ENCODE peak calls at places on chromosomes 1 and 21, in seven cellular contexts. One of them, this sample, is unnamed.
A peak's percentile ranks its signal among the peaks of the same experiment; 100 is the strongest.

GRCh38 chr1:9078035-9078948 is 8.9 kb upstream of the SLC2A5 start:
- DNase-seq in IMR-90: peak; percentile 65
- DNase-seq in HCT116: no peak
- DNase-seq in K562: no peak
- DNase-seq in A549: no peak
- DNase-seq in GM12878: peak; percentile 95
- DNase-seq in HepG2: no peak
- DNase-seq in this sample: no peak

GRCh38 chr21:37207441-37208009 is 59.6 kb downstream of the VPS26C start:
- DNase-seq in GM12878: peak; percentile 82
- DNase-seq in K562: no peak
- DNase-seq in HepG2: peak; percentile 93
- DNase-seq in IMR-90: no peak
- DNase-seq in A549: no peak
- DNase-seq in HCT116: peak; percentile 59
- DNase-seq in this sample: no peak

GRCh38 chr1:99481391-99481996 is 164.4 kb upstream of the PALMD start:
- DNase-seq in GM12878: no peak
- DNase-seq in IMR-90: peak; percentile 68
- DNase-seq in A549: peak; percentile 2
- DNase-seq in HepG2: peak; percentile 60
- DNase-seq in HCT116: peak; percentile 49
- DNase-seq in K562: peak; percentile 38
- DNase-seq in this sample: no peak

GRCh38 chr1:223831755-223832636 is 13.8 kb downstream of the TP53BP2 start:
- DNase-seq in A549: peak; percentile 38
- DNase-seq in GM12878: no peak
- DNase-seq in HepG2: no peak
- DNase-seq in K562: no peak
- DNase-seq in HCT116: no peak
- DNase-seq in IMR-90: peak; percentile 88
- DNase-seq in this sample: no peak

GRCh38 chr1:31955917-31956736 is 18.0 kb upstream of the PTP4A2 start:
- DNase-seq in K562: peak; percentile 81
- DNase-seq in GM12878: peak; percentile 91
- DNase-seq in A549: peak; percentile 71
- DNase-seq in HepG2: peak; percentile 70
- DNase-seq in HCT116: peak; percentile 44
- DNase-seq in IMR-90: peak; percentile 100
- DNase-seq in this sample: no peak

GRCh38 chr1:20704390-20705301 is 13.2 kb downstream of the KIF17 start:
- DNase-seq in HepG2: no peak
- DNase-seq in IMR-90: no peak
- DNase-seq in A549: no peak
- DNase-seq in GM12878: no peak
- DNase-seq in K562: no peak
- DNase-seq in HCT116: no peak
- DNase-seq in this sample: no peak

GRCh38 chr1:50830621-50831020 is 129.4 kb downstream of the FAF1 start:
- DNase-seq in K562: no peak
- DNase-seq in GM12878: no peak
- DNase-seq in HCT116: no peak
- DNase-seq in IMR-90: peak; percentile 10
- DNase-seq in A549: no peak
- DNase-seq in HepG2: no peak
- DNase-seq in this sample: no peak

GRCh38 chr1:67307251-67308060 is at the start of gene IL12RB2:
- DNase-seq in K562: no peak
- DNase-seq in IMR-90: no peak
- DNase-seq in GM12878: no peak
- DNase-seq in A549: no peak
- DNase-seq in HepG2: no peak
- DNase-seq in HCT116: no peak
- DNase-seq in this sample: peak; percentile 61

GRCh38 chr1:54461731-54462596 is 55.8 kb upstream of the SSBP3 start:
- DNase-seq in K562: no peak
- DNase-seq in IMR-90: no peak
- DNase-seq in HCT116: no peak
- DNase-seq in HepG2: no peak
- DNase-seq in A549: no peak
- DNase-seq in GM12878: no peak
- DNase-seq in this sample: no peak

GRCh38 chr1:8679929-8680504 is 137.4 kb downstream of the RERE start:
- DNase-seq in HepG2: no peak
- DNase-seq in GM12878: no peak
- DNase-seq in HCT116: no peak
- DNase-seq in IMR-90: no peak
- DNase-seq in K562: no peak
- DNase-seq in A549: no peak
- DNase-seq in this sample: no peak

GRCh38 chr21:42883921-42884320 is 4.6 kb upstream of the WDR4 start:
- DNase-seq in HCT116: no peak
- DNase-seq in IMR-90: no peak
- DNase-seq in GM12878: no peak
- DNase-seq in A549: no peak
- DNase-seq in K562: no peak
- DNase-seq in HepG2: no peak
- DNase-seq in this sample: no peak

GRCh38 chr1:12615166-12615915 is 2.7 kb downstream of the DHRS3 start:
- DNase-seq in IMR-90: peak; percentile 49
- DNase-seq in A549: no peak
- DNase-seq in HCT116: no peak
- DNase-seq in K562: no peak
- DNase-seq in HepG2: no peak
- DNase-seq in GM12878: no peak
- DNase-seq in this sample: no peak

GRCh38 chr1:236872075-236872666 is 77.1 kb downstream of the MTR start:
- DNase-seq in GM12878: no peak
- DNase-seq in HepG2: no peak
- DNase-seq in A549: no peak
- DNase-seq in HCT116: no peak
- DNase-seq in IMR-90: no peak
- DNase-seq in K562: no peak
- DNase-seq in this sample: no peak

GRCh38 chr1:236875975-236876374 is 80.9 kb downstream of the MTR start:
- DNase-seq in GM12878: no peak
- DNase-seq in IMR-90: peak; percentile 62
- DNase-seq in K562: no peak
- DNase-seq in A549: no peak
- DNase-seq in HepG2: no peak
- DNase-seq in HCT116: no peak
- DNase-seq in this sample: no peak

GRCh38 chr1:236868625-236869467 is 73.8 kb downstream of the MTR start:
- DNase-seq in A549: peak; percentile 40
- DNase-seq in HepG2: peak; percentile 60
- DNase-seq in HCT116: peak; percentile 51
- DNase-seq in K562: peak; percentile 82
- DNase-seq in IMR-90: peak; percentile 77
- DNase-seq in GM12878: peak; percentile 17
- DNase-seq in this sample: no peak

GRCh38 chr1:236869911-236870310 is 74.8 kb downstream of the MTR start:
- DNase-seq in GM12878: no peak
- DNase-seq in A549: no peak
- DNase-seq in K562: no peak
- DNase-seq in HCT116: no peak
- DNase-seq in HepG2: no peak
- DNase-seq in IMR-90: no peak
- DNase-seq in this sample: no peak

DNA sequence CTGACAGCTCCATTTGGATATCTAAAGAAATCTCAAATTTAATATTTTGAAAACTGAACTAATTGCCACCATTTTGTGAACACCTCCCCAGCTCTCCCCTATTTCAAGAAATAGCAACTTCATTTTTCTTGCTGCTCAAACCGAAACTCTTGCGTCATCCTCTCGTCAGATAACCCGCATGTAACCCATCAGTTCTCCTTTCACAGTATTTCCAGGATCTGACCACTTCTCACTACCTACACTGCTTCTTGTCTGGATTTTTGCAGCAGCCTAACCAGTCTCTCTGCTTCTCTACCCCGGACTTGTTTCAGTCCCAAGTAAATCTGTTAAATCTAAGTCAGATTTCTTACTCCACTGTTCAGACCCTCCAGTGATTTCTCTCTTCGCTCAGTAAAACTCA is 75.6 kb downstream of the MTR start:
- DNase-seq in GM12878: no peak
- DNase-seq in HepG2: no peak
- DNase-seq in K562: no peak
- DNase-seq in A549: no peak
- DNase-seq in HCT116: no peak
- DNase-seq in IMR-90: no peak
- DNase-seq in this sample: no peak
- TF ChIP-seq CEBPB in GM12878: no peak
- TF ChIP-seq CEBPB in HepG2: peak; percentile 67
- TF ChIP-seq CEBPB in K562: peak; percentile 92
- TF ChIP-seq CEBPB in A549: peak; percentile 14
- TF ChIP-seq CEBPB in HCT116: no peak
- TF ChIP-seq CEBPB in IMR-90: peak; percentile 67
- TF ChIP-seq CEBPB in this sample: peak; percentile 68

DNA sequence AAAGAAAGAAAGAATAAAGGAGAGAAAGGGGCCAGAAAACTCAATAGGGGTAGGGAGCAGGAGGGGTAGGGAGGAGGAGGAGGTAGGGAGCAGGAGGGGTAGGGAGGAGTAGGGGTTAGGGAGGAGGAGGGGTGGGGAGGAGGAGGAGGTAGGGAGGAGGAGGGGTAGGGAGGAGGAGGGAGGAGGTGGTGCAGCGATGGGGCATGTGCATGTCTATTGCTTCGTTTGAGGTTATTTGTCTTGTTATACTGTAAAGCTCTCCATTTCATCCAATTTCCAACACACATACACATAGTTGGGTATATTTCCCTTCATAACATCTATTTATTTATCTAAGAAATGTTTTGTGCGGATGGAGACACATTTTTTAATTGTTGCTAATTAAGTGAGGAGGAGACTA is 19.7 kb downstream of the RGS1 start:
- DNase-seq in K562: no peak
- DNase-seq in HCT116: no peak
- DNase-seq in IMR-90: no peak
- DNase-seq in HepG2: no peak
- DNase-seq in A549: no peak
- DNase-seq in GM12878: no peak
- DNase-seq in this sample: no peak
- H3K4me2 ChIP-seq in K562: no peak overlapping the region
- H3K4me2 ChIP-seq in HCT116: no peak overlapping the region
- H3K4me2 ChIP-seq in IMR-90: no peak overlapping the region
- H3K4me2 ChIP-seq in HepG2: no peak overlapping the region
- H3K4me2 ChIP-seq in A549: no peak overlapping the region
- H3K4me2 ChIP-seq in GM12878: no peak overlapping the region
- H3K4me2 ChIP-seq in this sample: no peak overlapping the region

GRCh38 chr1:178953034-178953433 is 72.7 kb upstream of the FAM20B start:
- DNase-seq in K562: no peak
- DNase-seq in A549: no peak
- DNase-seq in HCT116: no peak
- DNase-seq in IMR-90: no peak
- DNase-seq in GM12878: no peak
- DNase-seq in HepG2: no peak
- DNase-seq in this sample: no peak

GRCh38 chr1:178955391-178955954 is 70.2 kb upstream of the FAM20B start:
- DNase-seq in K562: no peak
- DNase-seq in HCT116: no peak
- DNase-seq in A549: no peak
- DNase-seq in GM12878: no peak
- DNase-seq in IMR-90: no peak
- DNase-seq in HepG2: no peak
- DNase-seq in this sample: no peak

GRCh38 chr1:178954937-178955336 is 70.8 kb upstream of the FAM20B start:
- DNase-seq in GM12878: no peak
- DNase-seq in IMR-90: no peak
- DNase-seq in K562: no peak
- DNase-seq in HepG2: no peak
- DNase-seq in HCT116: no peak
- DNase-seq in A549: no peak
- DNase-seq in this sample: no peak

GRCh38 chr1:178953538-178954207 is 72.0 kb upstream of the FAM20B start:
- DNase-seq in HepG2: no peak
- DNase-seq in HCT116: no peak
- DNase-seq in K562: no peak
- DNase-seq in GM12878: no peak
- DNase-seq in IMR-90: no peak
- DNase-seq in A549: no peak
- DNase-seq in this sample: no peak

GRCh38 chr1:178954291-178954690 is 71.4 kb upstream of the FAM20B start:
- DNase-seq in HCT116: no peak
- DNase-seq in A549: no peak
- DNase-seq in HepG2: no peak
- DNase-seq in K562: no peak
- DNase-seq in IMR-90: no peak
- DNase-seq in GM12878: no peak
- DNase-seq in this sample: no peak
- TF ChIP-seq CEBPB in HCT116: no peak
- TF ChIP-seq CEBPB in A549: no peak
- TF ChIP-seq CEBPB in HepG2: no peak
- TF ChIP-seq CEBPB in K562: no peak
- TF ChIP-seq CEBPB in IMR-90: no peak
- TF ChIP-seq CEBPB in GM12878: no peak
- TF ChIP-seq CEBPB in this sample: no peak

GRCh38 chr1:7010534-7011200 is 225.4 kb downstream of the CAMTA1 start:
- DNase-seq in HepG2: no peak
- DNase-seq in K562: no peak
- DNase-seq in A549: no peak
- DNase-seq in GM12878: no peak
- DNase-seq in IMR-90: no peak
- DNase-seq in HCT116: no peak
- DNase-seq in this sample: no peak

GRCh38 chr1:7011826-7012225 is 226.6 kb downstream of the CAMTA1 start:
- DNase-seq in GM12878: no peak
- DNase-seq in HepG2: no peak
- DNase-seq in A549: no peak
- DNase-seq in HCT116: no peak
- DNase-seq in IMR-90: no peak
- DNase-seq in K562: no peak
- DNase-seq in this sample: no peak

GRCh38 chr1:7013833-7014639 is 228.8 kb downstream of the CAMTA1 start:
- DNase-seq in A549: no peak
- DNase-seq in HCT116: no peak
- DNase-seq in GM12878: no peak
- DNase-seq in K562: no peak
- DNase-seq in HepG2: no peak
- DNase-seq in IMR-90: no peak
- DNase-seq in this sample: no peak

GRCh38 chr1:7014640-7014930 is 229.3 kb downstream of the CAMTA1 start:
- DNase-seq in HepG2: no peak
- DNase-seq in A549: no peak
- DNase-seq in IMR-90: no peak
- DNase-seq in K562: no peak
- DNase-seq in HCT116: no peak
- DNase-seq in GM12878: no peak
- DNase-seq in this sample: no peak

DNA sequence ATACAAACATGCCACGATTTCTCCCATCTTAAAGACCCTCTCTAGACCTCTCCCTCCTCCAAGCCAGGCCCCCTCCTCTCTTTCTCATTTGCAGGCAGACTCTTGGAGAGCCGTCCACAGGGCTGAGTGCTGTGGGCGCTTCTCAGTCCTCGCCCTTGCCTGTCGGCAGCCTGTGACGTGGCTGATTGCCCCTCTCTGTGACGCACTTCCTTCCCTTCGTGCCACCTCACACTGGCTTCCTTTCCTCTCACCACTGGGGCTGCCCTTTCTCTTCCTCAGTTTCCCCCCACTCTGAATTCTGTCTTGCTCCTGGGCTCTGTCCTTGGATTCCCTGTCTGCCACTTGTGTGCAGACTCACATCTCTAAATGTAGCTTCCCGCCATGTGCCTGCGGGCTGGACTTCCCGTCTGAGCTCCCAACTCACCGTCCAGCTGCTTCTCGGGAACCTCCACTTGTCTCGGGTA is 227.2 kb downstream of the CAMTA1 start:
- DNase-seq in HepG2: no peak
- DNase-seq in IMR-90: no peak
- DNase-seq in A549: no peak
- DNase-seq in GM12878: no peak
- DNase-seq in K562: no peak
- DNase-seq in HCT116: no peak
- DNase-seq in this sample: no peak
- H3K4me2 ChIP-seq in HepG2: no peak overlapping the region
- H3K4me2 ChIP-seq in IMR-90: no peak overlapping the region
- H3K4me2 ChIP-seq in A549: no peak overlapping the region
- H3K4me2 ChIP-seq in GM12878: no peak overlapping the region
- H3K4me2 ChIP-seq in K562: peak overlapping the region; percentile 64
- H3K4me2 ChIP-seq in HCT116: no peak overlapping the region
- H3K4me2 ChIP-seq in this sample: no peak overlapping the region

This sample was measured in H1.